ENCODE peak calls at places on chromosomes 6 and 20, in seven cellular contexts. P, E, A, B, H, J and C are unnamed samples.

GRCh38 chr20:51394706-51395105 is 147.8 kb downstream of the NFATC2 start:
- DNase-seq in B (no peak), J (no peak), E (no peak), H (no peak), P (no peak), A (no peak), C (no peak)

GRCh38 chr6:34553750-34554149 is 2.4 kb downstream of the SPDEF start:
- DNase-seq in E (no peak), A (no peak), P (no peak), J (no peak), B (no peak), H (no peak), C (no peak)

GRCh38 chr6:126876446-126876845 is 242.0 kb upstream of the RSPO3 start:
- DNase-seq in J (no peak), A (no peak), B (no peak), E (no peak), P (no peak), H (no peak), C (no peak)

GRCh38 chr6:116615937-116616756 is at the start of gene RSPH4A:
- DNase-seq in E (peak; percentile 96), H (peak; percentile 96), P (peak; percentile 86), J (peak; percentile 92), A (peak; percentile 98), B (peak; percentile 85), C (peak; percentile 96)

GRCh38 chr6:157305676-157306653 is 17.4 kb downstream of the TMEM242 start:
- DNase-seq in H (no peak), A (no peak), J (no peak), E (no peak), B (no peak), P (no peak), C (no peak)

GRCh38 chr6:141169419-141169818 is 963.3 kb upstream of the GJE1 start:
- DNase-seq in P (no peak), H (no peak), E (peak; percentile 91), J (no peak), B (peak; percentile 8), A (peak; percentile 81), C (peak; percentile 57)

GRCh38 chr20:1775117-1775516 is 117.5 kb upstream of the SIRPG start:
- DNase-seq in H (no peak), J (no peak), E (peak; percentile 65), A (peak; percentile 65), B (no peak), P (no peak), C (peak; percentile 52)

GRCh38 chr20:63309261-63310071 is 16.5 kb downstream of the COL20A1 start:
- DNase-seq in H (no peak), J (peak; percentile 75), P (peak; percentile 78), E (peak; percentile 35), A (no peak), B (peak; percentile 77), C (no peak)

GRCh38 chr6:151289399-151290007 is 49.7 kb downstream of the AKAP12 start:
- DNase-seq in J (no peak), B (no peak), A (no peak), E (no peak), H (no peak), P (no peak), C (no peak)

GRCh38 chr6:83884523-83884922 is 25.0 kb downstream of the CYB5R4 start:
- DNase-seq in B (no peak), A (no peak), P (no peak), J (no peak), H (no peak), E (peak; percentile 67), C (peak; percentile 53)

GRCh38 chr20:15895126-15895525 is 678.1 kb downstream of the KIF16B start:
- DNase-seq in H (no peak), B (no peak), E (no peak), J (no peak), A (no peak), P (no peak), C (no peak)

GRCh38 chr6:81787313-81788068 is 35.0 kb upstream of the TENT5A start:
- DNase-seq in P (no peak), B (no peak), J (no peak), H (no peak), E (peak; percentile 56), A (no peak), C (no peak)

GRCh38 chr6:161137839-161138544 is 135.9 kb downstream of the AGPAT4 start:
- DNase-seq in J (no peak), B (no peak), E (no peak), H (no peak), P (no peak), A (no peak), C (peak; percentile 40)

GRCh38 chr6:79468116-79468515 is 69.1 kb downstream of the LCA5 start:
- DNase-seq in J (no peak), H (no peak), E (peak; percentile 61), A (peak; percentile 59), B (no peak), P (no peak), C (peak; percentile 53)

GRCh38 chr20:11646359-11646758 is 271.3 kb upstream of the BTBD3 start:
- DNase-seq in P (peak; percentile 51), A (no peak), H (no peak), J (peak; percentile 15), E (no peak), B (peak; percentile 2), C (no peak)

GRCh38 chr20:56710125-56710524 is 81.0 kb downstream of the TFAP2C start:
- DNase-seq in P (no peak), H (no peak), A (no peak), B (no peak), E (no peak), J (no peak), C (no peak)

GRCh38 chr6:128139519-128139918 is 238.7 kb upstream of the THEMIS start:
- DNase-seq in J (no peak), A (peak; percentile 28), E (peak; percentile 58), H (no peak), P (no peak), B (no peak), C (no peak)

GRCh38 chr20:10671850-10672578 is 1.8 kb downstream of the JAG1 start:
- DNase-seq in H (peak; percentile 90), E (peak; percentile 68), A (no peak), P (peak; percentile 89), J (peak; percentile 64), B (peak; percentile 60), C (peak; percentile 23)

GRCh38 chr6:131199568-131200272 is 64.5 kb downstream of the AKAP7 start:
- DNase-seq in A (peak; percentile 40), E (peak; percentile 82), P (no peak), B (peak; percentile 30), J (peak; percentile 61), H (no peak), C (peak; percentile 55)
- TF ChIP-seq CTCF in A (peak; percentile 89), E (peak; percentile 86), P (peak; percentile 60), B (peak; percentile 53), J (peak; percentile 46), H (peak; percentile 38), C (peak; percentile 78)

GRCh38 chr6:125098253-125098652 is 55.3 kb upstream of the TPD52L1 start:
- DNase-seq in J (no peak), P (no peak), H (no peak), A (no peak), B (no peak), E (no peak), C (no peak)

GRCh38 chr6:125094563-125094962 is 59.0 kb upstream of the TPD52L1 start:
- DNase-seq in J (no peak), E (peak; percentile 62), B (no peak), A (peak; percentile 40), H (no peak), P (no peak), C (peak; percentile 13)

GRCh38 chr6:125099211-125100017 is 54.2 kb upstream of the TPD52L1 start:
- DNase-seq in E (peak; percentile 64), A (peak; percentile 40), B (peak; percentile 76), P (peak; percentile 91), H (peak; percentile 87), J (peak; percentile 66), C (peak; percentile 53)

GRCh38 chr6:125095501-125096301 is 57.9 kb upstream of the TPD52L1 start:
- DNase-seq in J (no peak), E (peak; percentile 78), B (no peak), P (no peak), H (no peak), A (peak; percentile 40), C (peak; percentile 69)

GRCh38 chr6:125097186-125097585 is 56.4 kb upstream of the TPD52L1 start:
- DNase-seq in P (no peak), E (no peak), J (no peak), A (no peak), B (no peak), H (no peak), C (no peak)
- TF ChIP-seq CTCF in P (no peak), E (no peak), J (no peak), A (no peak), B (no peak), H (no peak), C (no peak)

GRCh38 chr6:2916354-2916925 is 13.3 kb upstream of the SERPINB9 start:
- DNase-seq in A (no peak), J (no peak), E (no peak), B (no peak), P (no peak), H (no peak), C (no peak)

GRCh38 chr6:2918936-2919335 is 15.8 kb upstream of the SERPINB9 start:
- DNase-seq in B (no peak), E (no peak), H (no peak), J (no peak), A (no peak), P (no peak), C (no peak)

GRCh38 chr6:2915150-2915549 is 12.0 kb upstream of the SERPINB9 start:
- DNase-seq in P (no peak), B (no peak), A (no peak), E (no peak), J (no peak), H (no peak), C (no peak)

GRCh38 chr6:2917801-2918495 is 14.8 kb upstream of the SERPINB9 start:
- DNase-seq in A (no peak), H (no peak), E (no peak), J (no peak), P (no peak), B (no peak), C (no peak)

GRCh38 chr6:2917065-2917464 is 14.0 kb upstream of the SERPINB9 start:
- DNase-seq in A (no peak), B (no peak), H (no peak), J (no peak), E (no peak), P (no peak), C (no peak)
- TF ChIP-seq CTCF in A (peak; percentile 17), B (no peak), H (no peak), J (peak; percentile 20), E (peak; percentile 0), P (no peak), C (peak; percentile 49)

GRCh38 chr6:5136856-5137255 is 51.7 kb downstream of the PPP1R3G start:
- DNase-seq in H (no peak), P (no peak), A (no peak), E (no peak), J (no peak), B (no peak), C (no peak)

GRCh38 chr6:5138995-5139827 is 54.1 kb downstream of the PPP1R3G start:
- DNase-seq in P (no peak), H (no peak), B (no peak), J (peak; percentile 46), E (no peak), A (no peak), C (no peak)

GRCh38 chr6:5132741-5133140 is 47.6 kb downstream of the PPP1R3G start:
- DNase-seq in J (peak; percentile 48), P (no peak), A (peak; percentile 95), H (peak; percentile 89), B (no peak), E (peak; percentile 97), C (no peak)

GRCh38 chr6:5133943-5134342 is 48.8 kb downstream of the PPP1R3G start:
- DNase-seq in A (no peak), J (no peak), P (no peak), H (no peak), E (no peak), B (no peak), C (no peak)

GRCh38 chr6:5135783-5136376 is 50.7 kb downstream of the PPP1R3G start:
- DNase-seq in A (peak; percentile 50), E (peak; percentile 69), P (no peak), J (peak; percentile 63), B (peak; percentile 30), H (no peak), C (no peak)
- TF ChIP-seq CTCF in A (peak; percentile 87), E (peak; percentile 80), P (peak; percentile 68), J (peak; percentile 85), B (peak; percentile 61), H (no peak), C (peak; percentile 79)